ENCODE peak calls at places on chromosomes 3 and 15, in six cellular contexts. One of them, this sample, is unnamed.
A peak's percentile ranks its signal among the peaks of the same experiment; 100 is the strongest.

GRCh38 chr3:194117114-194117845 is 18.7 kb upstream of the HES1 start:
- DNase-seq in activated T-cell treated with anti-CD3 and anti-CD28 coated beads for 1 hour: no peak
- DNase-seq in RWPE1: no peak
- DNase-seq in sigmoid colon: no peak
- DNase-seq in AG09319: no peak
- DNase-seq in NCI-H460: no peak
- DNase-seq in this sample: no peak

GRCh38 chr3:22836131-22836530 is 367.0 kb upstream of the UBE2E2 start:
- DNase-seq in RWPE1: no peak
- DNase-seq in NCI-H460: no peak
- DNase-seq in AG09319: no peak
- DNase-seq in sigmoid colon: no peak
- DNase-seq in activated T-cell treated with anti-CD3 and anti-CD28 coated beads for 1 hour: no peak
- DNase-seq in this sample: no peak

GRCh38 chr15:43516801-43517353 is 531 bp upstream of the MAP1A start:
- DNase-seq in activated T-cell treated with anti-CD3 and anti-CD28 coated beads for 1 hour: no peak
- DNase-seq in AG09319: no peak
- DNase-seq in sigmoid colon: no peak
- DNase-seq in RWPE1: no peak
- DNase-seq in NCI-H460: no peak
- DNase-seq in this sample: no peak

GRCh38 chr15:101827257-101827656 is 15.3 kb downstream of the OR4F15 start:
- DNase-seq in RWPE1: no peak
- DNase-seq in AG09319: peak; percentile 56
- DNase-seq in activated T-cell treated with anti-CD3 and anti-CD28 coated beads for 1 hour: no peak
- DNase-seq in sigmoid colon: no peak
- DNase-seq in NCI-H460: no peak
- DNase-seq in this sample: peak; percentile 28

GRCh38 chr15:89428246-89428645 is 68.1 kb downstream of the RHCG start:
- DNase-seq in sigmoid colon: no peak
- DNase-seq in AG09319: no peak
- DNase-seq in activated T-cell treated with anti-CD3 and anti-CD28 coated beads for 1 hour: no peak
- DNase-seq in RWPE1: no peak
- DNase-seq in NCI-H460: no peak
- DNase-seq in this sample: no peak

GRCh38 chr3:62665627-62666433 is 209.4 kb downstream of the CADPS start:
- DNase-seq in NCI-H460: peak; percentile 60
- DNase-seq in sigmoid colon: no peak
- DNase-seq in AG09319: peak; percentile 24
- DNase-seq in RWPE1: peak; percentile 36
- DNase-seq in activated T-cell treated with anti-CD3 and anti-CD28 coated beads for 1 hour: no peak
- DNase-seq in this sample: peak; percentile 31

GRCh38 chr15:48617619-48618018 is 27.9 kb downstream of the FBN1 start:
- DNase-seq in AG09319: peak; percentile 73
- DNase-seq in activated T-cell treated with anti-CD3 and anti-CD28 coated beads for 1 hour: no peak
- DNase-seq in sigmoid colon: peak; percentile 84
- DNase-seq in RWPE1: no peak
- DNase-seq in NCI-H460: no peak
- DNase-seq in this sample: peak; percentile 48

GRCh38 chr3:161420746-161421145 is 49.4 kb upstream of the SPTSSB start:
- DNase-seq in NCI-H460: peak; percentile 29
- DNase-seq in activated T-cell treated with anti-CD3 and anti-CD28 coated beads for 1 hour: no peak
- DNase-seq in sigmoid colon: no peak
- DNase-seq in AG09319: no peak
- DNase-seq in RWPE1: peak; percentile 67
- DNase-seq in this sample: no peak

GRCh38 chr15:49380912-49381311 is 42.1 kb upstream of the FGF7 start:
- DNase-seq in RWPE1: no peak
- DNase-seq in AG09319: no peak
- DNase-seq in activated T-cell treated with anti-CD3 and anti-CD28 coated beads for 1 hour: no peak
- DNase-seq in sigmoid colon: no peak
- DNase-seq in NCI-H460: no peak
- DNase-seq in this sample: no peak

GRCh38 chr3:146594843-146595482 is 10.2 kb downstream of the PLSCR5 start:
- DNase-seq in NCI-H460: peak; percentile 4
- DNase-seq in sigmoid colon: no peak
- DNase-seq in RWPE1: no peak
- DNase-seq in activated T-cell treated with anti-CD3 and anti-CD28 coated beads for 1 hour: no peak
- DNase-seq in AG09319: no peak
- DNase-seq in this sample: no peak

GRCh38 chr3:50345586-50345985 is at the start of gene ZMYND10:
- DNase-seq in AG09319: no peak
- DNase-seq in NCI-H460: no peak
- DNase-seq in activated T-cell treated with anti-CD3 and anti-CD28 coated beads for 1 hour: peak; percentile 73
- DNase-seq in RWPE1: peak; percentile 80
- DNase-seq in sigmoid colon: peak; percentile 82
- DNase-seq in this sample: no peak

GRCh38 chr3:172076212-172076611 is 36.8 kb downstream of the FNDC3B start:
- DNase-seq in activated T-cell treated with anti-CD3 and anti-CD28 coated beads for 1 hour: no peak
- DNase-seq in RWPE1: no peak
- DNase-seq in sigmoid colon: no peak
- DNase-seq in AG09319: no peak
- DNase-seq in NCI-H460: no peak
- DNase-seq in this sample: no peak

GRCh38 chr15:99306694-99307338 is 55.5 kb downstream of the LRRC28 start:
- DNase-seq in RWPE1: no peak
- DNase-seq in sigmoid colon: no peak
- DNase-seq in AG09319: no peak
- DNase-seq in NCI-H460: no peak
- DNase-seq in activated T-cell treated with anti-CD3 and anti-CD28 coated beads for 1 hour: no peak
- DNase-seq in this sample: no peak

GRCh38 chr3:197478746-197479668 is 76.8 kb downstream of the BDH1 start:
- DNase-seq in NCI-H460: no peak
- DNase-seq in activated T-cell treated with anti-CD3 and anti-CD28 coated beads for 1 hour: no peak
- DNase-seq in AG09319: no peak
- DNase-seq in sigmoid colon: no peak
- DNase-seq in RWPE1: peak; percentile 70
- DNase-seq in this sample: no peak

GRCh38 chr3:167723025-167723512 is 11.6 kb downstream of the PDCD10 start:
- DNase-seq in AG09319: no peak
- DNase-seq in NCI-H460: no peak
- DNase-seq in sigmoid colon: no peak
- DNase-seq in RWPE1: no peak
- DNase-seq in activated T-cell treated with anti-CD3 and anti-CD28 coated beads for 1 hour: no peak
- DNase-seq in this sample: no peak

GRCh38 chr3:101042996-101043686 is 49.9 kb upstream of the ABI3BP start:
- DNase-seq in RWPE1: no peak
- DNase-seq in activated T-cell treated with anti-CD3 and anti-CD28 coated beads for 1 hour: no peak
- DNase-seq in AG09319: peak; percentile 34
- DNase-seq in sigmoid colon: no peak
- DNase-seq in NCI-H460: no peak
- DNase-seq in this sample: no peak

GRCh38 chr3:172329070-172329469 is 119.2 kb downstream of the GHSR start:
- DNase-seq in sigmoid colon: no peak
- DNase-seq in activated T-cell treated with anti-CD3 and anti-CD28 coated beads for 1 hour: no peak
- DNase-seq in RWPE1: no peak
- DNase-seq in NCI-H460: no peak
- DNase-seq in AG09319: no peak
- DNase-seq in this sample: no peak

GRCh38 chr3:78130741-78131290 is 1090.9 kb downstream of the ROBO2 start:
- DNase-seq in RWPE1: no peak
- DNase-seq in activated T-cell treated with anti-CD3 and anti-CD28 coated beads for 1 hour: no peak
- DNase-seq in sigmoid colon: no peak
- DNase-seq in NCI-H460: no peak
- DNase-seq in AG09319: no peak
- DNase-seq in this sample: no peak

GRCh38 chr15:66951976-66952375 is 113.4 kb upstream of the SMAD3 start:
- DNase-seq in AG09319: no peak
- DNase-seq in NCI-H460: no peak
- DNase-seq in activated T-cell treated with anti-CD3 and anti-CD28 coated beads for 1 hour: no peak
- DNase-seq in sigmoid colon: no peak
- DNase-seq in RWPE1: no peak
- DNase-seq in this sample: no peak

GRCh38 chr15:49495993-49496747 is 73.1 kb downstream of the FGF7 start:
- DNase-seq in activated T-cell treated with anti-CD3 and anti-CD28 coated beads for 1 hour: no peak
- DNase-seq in NCI-H460: no peak
- DNase-seq in AG09319: peak; percentile 39
- DNase-seq in sigmoid colon: no peak
- DNase-seq in RWPE1: no peak
- DNase-seq in this sample: no peak

GRCh38 chr3:128195802-128196201 is 42.5 kb downstream of the EEFSEC start:
- DNase-seq in sigmoid colon: no peak
- DNase-seq in activated T-cell treated with anti-CD3 and anti-CD28 coated beads for 1 hour: no peak
- DNase-seq in RWPE1: no peak
- DNase-seq in AG09319: no peak
- DNase-seq in NCI-H460: no peak
- DNase-seq in this sample: no peak

GRCh38 chr3:107884719-107885460 is 205.9 kb downstream of the CD47 start:
- DNase-seq in activated T-cell treated with anti-CD3 and anti-CD28 coated beads for 1 hour: no peak
- DNase-seq in NCI-H460: no peak
- DNase-seq in RWPE1: no peak
- DNase-seq in AG09319: peak; percentile 27
- DNase-seq in sigmoid colon: no peak
- DNase-seq in this sample: peak; percentile 77

GRCh38 chr3:126468028-126468891 is 7.4 kb downstream of the ZXDC start:
- DNase-seq in NCI-H460: no peak
- DNase-seq in activated T-cell treated with anti-CD3 and anti-CD28 coated beads for 1 hour: no peak
- DNase-seq in sigmoid colon: peak; percentile 64
- DNase-seq in RWPE1: no peak
- DNase-seq in AG09319: no peak
- DNase-seq in this sample: no peak

GRCh38 chr15:78260489-78260888 is 3.9 kb upstream of the DNAJA4 start:
- DNase-seq in AG09319: no peak
- DNase-seq in sigmoid colon: no peak
- DNase-seq in activated T-cell treated with anti-CD3 and anti-CD28 coated beads for 1 hour: no peak
- DNase-seq in RWPE1: no peak
- DNase-seq in NCI-H460: no peak
- DNase-seq in this sample: no peak

GRCh38 chr15:48888836-48889235 is 10.9 kb downstream of the EID1 start:
- DNase-seq in sigmoid colon: no peak
- DNase-seq in AG09319: no peak
- DNase-seq in NCI-H460: no peak
- DNase-seq in RWPE1: no peak
- DNase-seq in activated T-cell treated with anti-CD3 and anti-CD28 coated beads for 1 hour: no peak
- DNase-seq in this sample: no peak

GRCh38 chr15:70867911-70868467 is 14.0 kb upstream of the LARP6 start:
- DNase-seq in sigmoid colon: peak; percentile 82
- DNase-seq in activated T-cell treated with anti-CD3 and anti-CD28 coated beads for 1 hour: no peak
- DNase-seq in RWPE1: no peak
- DNase-seq in NCI-H460: no peak
- DNase-seq in AG09319: no peak
- DNase-seq in this sample: peak; percentile 63

GRCh38 chr15:70095387-70096214 is 2.1 kb downstream of the TLE3 start:
- DNase-seq in NCI-H460: no peak
- DNase-seq in AG09319: no peak
- DNase-seq in sigmoid colon: peak; percentile 72
- DNase-seq in RWPE1: no peak
- DNase-seq in activated T-cell treated with anti-CD3 and anti-CD28 coated beads for 1 hour: peak; percentile 36
- DNase-seq in this sample: no peak

GRCh38 chr3:78798266-78798832 is 969.4 kb downstream of the ROBO1 start:
- DNase-seq in AG09319: peak; percentile 32
- DNase-seq in activated T-cell treated with anti-CD3 and anti-CD28 coated beads for 1 hour: no peak
- DNase-seq in NCI-H460: no peak
- DNase-seq in sigmoid colon: no peak
- DNase-seq in RWPE1: no peak
- DNase-seq in this sample: no peak

GRCh38 chr15:45471151-45471550 is 51.4 kb downstream of the SLC30A4 start:
- DNase-seq in RWPE1: no peak
- DNase-seq in activated T-cell treated with anti-CD3 and anti-CD28 coated beads for 1 hour: no peak
- DNase-seq in sigmoid colon: no peak
- DNase-seq in NCI-H460: no peak
- DNase-seq in AG09319: no peak
- DNase-seq in this sample: no peak

GRCh38 chr3:5444253-5444652 is 256.7 kb downstream of the EDEM1 start:
- DNase-seq in AG09319: no peak
- DNase-seq in NCI-H460: no peak
- DNase-seq in RWPE1: no peak
- DNase-seq in sigmoid colon: no peak
- DNase-seq in activated T-cell treated with anti-CD3 and anti-CD28 coated beads for 1 hour: no peak
- DNase-seq in this sample: no peak

GRCh38 chr3:37255990-37256308 is 81.6 kb upstream of the LRRFIP2 start:
- DNase-seq in RWPE1: no peak
- DNase-seq in AG09319: no peak
- DNase-seq in NCI-H460: no peak
- DNase-seq in sigmoid colon: no peak
- DNase-seq in activated T-cell treated with anti-CD3 and anti-CD28 coated beads for 1 hour: no peak
- DNase-seq in this sample: no peak

GRCh38 chr3:162338514-162338913 is 841.9 kb downstream of the OTOL1 start:
- DNase-seq in sigmoid colon: no peak
- DNase-seq in NCI-H460: no peak
- DNase-seq in RWPE1: no peak
- DNase-seq in AG09319: no peak
- DNase-seq in activated T-cell treated with anti-CD3 and anti-CD28 coated beads for 1 hour: no peak
- DNase-seq in this sample: no peak

GRCh38 chr3:73622135-73622534 is 2.6 kb downstream of the PDZRN3 start:
- DNase-seq in NCI-H460: no peak
- DNase-seq in AG09319: no peak
- DNase-seq in RWPE1: no peak
- DNase-seq in sigmoid colon: peak; percentile 95
- DNase-seq in activated T-cell treated with anti-CD3 and anti-CD28 coated beads for 1 hour: no peak
- DNase-seq in this sample: no peak

This sample was measured in GM04504.